ENCODE peak calls at places on chromosomes 5 and 9, in six cellular contexts. Y is AG09309; X is stimulated activated CD4-positive, alpha-beta T cell treated with anti-CD3 and anti-CD28 coated beads, Interleukin-1b, Interleukin-23, amount 100 ng/mL, for 4 hours; B is heart left ventricle; J is AML-193; M is posterior cingulate gyrus. I is an unnamed sample.

GRCh38 chr5:179114756-179115155 is 54.6 kb downstream of the ZNF354C start:
- DNase-seq in J (no peak), B (no peak), X (no peak), M (no peak), Y (no peak), I (no peak)

GRCh38 chr9:98298476-98298875 is 43.0 kb upstream of the TBC1D2 start:
- DNase-seq in X (no peak), B (no peak), J (no peak), M (no peak), Y (no peak), I (no peak)

GRCh38 chr9:23721466-23721865 is 104.6 kb downstream of the ELAVL2 start:
- DNase-seq in M (no peak), B (no peak), J (no peak), Y (no peak), X (no peak), I (no peak)

GRCh38 chr9:136138566-136138965 is 19.9 kb upstream of the TMEM250 start:
- DNase-seq in X (no peak), J (peak; percentile 9), M (no peak), B (no peak), Y (no peak), I (no peak)

GRCh38 chr5:112348915-112349314 is 70.2 kb downstream of the EPB41L4A start:
- DNase-seq in J (no peak), M (no peak), Y (no peak), X (no peak), B (no peak), I (no peak)

GRCh38 chr5:135439426-135440205 is 7.5 kb downstream of the DCANP1 start:
- DNase-seq in Y (no peak), M (no peak), X (no peak), B (no peak), J (no peak), I (no peak)

GRCh38 chr9:135752281-135753204 is 50.6 kb downstream of the KCNT1 start:
- DNase-seq in M (no peak), B (no peak), Y (no peak), J (no peak), X (no peak), I (no peak)

GRCh38 chr5:370959-371810 is 49.7 kb downstream of the AHRR start:
- DNase-seq in J (no peak), Y (no peak), B (no peak), M (no peak), X (no peak), I (no peak)

GRCh38 chr5:150544606-150545219 is 36.8 kb downstream of the NDST1 start:
- DNase-seq in M (peak; percentile 66), B (peak; percentile 83), X (peak; percentile 29), Y (no peak), J (peak; percentile 34), I (peak; percentile 74)

GRCh38 chr5:81401266-81401665 is 7.3 kb upstream of the ACOT12 start:
- DNase-seq in Y (no peak), M (no peak), X (no peak), B (no peak), J (no peak), I (no peak)

GRCh38 chr9:90631964-90632363 is 10.7 kb downstream of the DIRAS2 start:
- DNase-seq in B (no peak), Y (no peak), J (no peak), M (no peak), X (no peak), I (no peak)

GRCh38 chr5:16913187-16913839 is 22.8 kb downstream of the MYO10 start:
- DNase-seq in Y (no peak), J (no peak), X (no peak), B (no peak), M (no peak), I (no peak)